ENCODE peak calls at places on chromosome 9, in four cellular contexts. L is H1, W is GM12878, Z is HepG2. A is an unnamed sample.

GRCh38 chr9:2764371-2764770 is 47.1 kb downstream of the KCNV2 start:
- DNase-seq in L (no peak), Z (no peak), W (peak; percentile 9), A (no peak)

GRCh38 chr9:26656003-26656940 is 236.3 kb downstream of the CAAP1 start:
- DNase-seq in W (no peak), Z (peak; percentile 2), L (peak; percentile 58), A (peak; percentile 44)

GRCh38 chr9:121987312-121987711 is 105.8 kb downstream of the TTLL11 start:
- DNase-seq in L (no peak), W (no peak), Z (no peak), A (no peak)

GRCh38 chr9:75231167-75231566 is 142.9 kb downstream of the OSTF1 start:
- DNase-seq in W (no peak), L (no peak), Z (no peak), A (no peak)

GRCh38 chr9:69340631-69341030 is 15.6 kb downstream of the ENTREP1 start:
- DNase-seq in L (no peak), Z (no peak), W (no peak), A (no peak)

GRCh38 chr9:78054180-78054579 is 22.6 kb upstream of the GNAQ start:
- DNase-seq in Z (no peak), W (no peak), L (no peak), A (no peak)

GRCh38 chr9:123996731-123997421 is 14.7 kb upstream of the LHX2 start:
- DNase-seq in W (no peak), L (peak; percentile 65), Z (no peak), A (no peak)

GRCh38 chr9:20314981-20315380 is 307.3 kb downstream of the MLLT3 start:
- DNase-seq in W (no peak), L (no peak), Z (no peak), A (no peak)

GRCh38 chr9:125467341-125467740 is 205.7 kb downstream of the GAPVD1 start:
- DNase-seq in L (no peak), Z (no peak), W (no peak), A (no peak)

GRCh38 chr9:18791074-18791473 is 241.9 kb downstream of the SAXO1 start:
- DNase-seq in L (peak; percentile 67), W (no peak), Z (peak; percentile 39), A (no peak)

GRCh38 chr9:124595743-124596142 is 88.5 kb upstream of the NR5A1 start:
- DNase-seq in W (no peak), Z (peak; percentile 80), L (no peak), A (no peak)

GRCh38 chr9:32500768-32501167 is 25.2 kb downstream of the RIGI start:
- DNase-seq in L (no peak), Z (peak; percentile 12), W (no peak), A (no peak)

GRCh38 chr9:104866186-104866585 is 61.8 kb downstream of the ABCA1 start:
- DNase-seq in Z (no peak), L (no peak), W (no peak), A (no peak)

GRCh38 chr9:6498982-6499381 is 86.0 kb downstream of the UHRF2 start:
- DNase-seq in W (no peak), Z (no peak), L (no peak), A (no peak)

GRCh38 chr9:116081437-116082110 is 72.0 kb upstream of the PAPPA start:
- DNase-seq in L (no peak), W (no peak), Z (no peak), A (no peak)

GRCh38 chr9:116891438-116891837 is 204.3 kb downstream of the TRIM32 start:
- DNase-seq in L (no peak), Z (no peak), W (no peak), A (no peak)

GRCh38 chr9:12516573-12516972 is 176.6 kb upstream of the TYRP1 start:
- DNase-seq in L (no peak), Z (no peak), W (no peak), A (peak; percentile 20)

GRCh38 chr9:105254226-105254625 is 9.8 kb downstream of the SLC44A1 start:
- DNase-seq in L (no peak), W (no peak), Z (no peak), A (no peak)

GRCh38 chr9:114098021-114098659 is 952 bp downstream of the KIF12 start:
- DNase-seq in Z (no peak), L (peak; percentile 88), W (no peak), A (no peak)

GRCh38 chr9:114487607-114488300 is 17.5 kb downstream of the WHRN start:
- DNase-seq in W (peak; percentile 34), L (peak; percentile 78), Z (peak; percentile 71), A (peak; percentile 71)

GRCh38 chr9:21688108-21689102 is 114.0 kb upstream of the MTAP start:
- DNase-seq in Z (no peak), L (no peak), W (no peak), A (no peak)

GRCh38 chr9:115649991-115650472 is 503.6 kb upstream of the PAPPA start:
- DNase-seq in L (no peak), Z (peak; percentile 3), W (no peak), A (no peak)

GRCh38 chr9:22446950-22447606 is 454 bp downstream of the DMRTA1 start:
- DNase-seq in L (peak; percentile 86), Z (no peak), W (no peak), A (peak; percentile 52)

GRCh38 chr9:87554177-87554940 is 56.7 kb downstream of the DAPK1 start:
- DNase-seq in L (no peak), Z (no peak), W (no peak), A (no peak)

GRCh38 chr9:91419222-91420191 is 4.1 kb downstream of the NFIL3 start:
- DNase-seq in Z (peak; percentile 92), L (no peak), W (no peak), A (no peak)

GRCh38 chr9:21694424-21694823 is 108.0 kb upstream of the MTAP start:
- DNase-seq in L (no peak), W (no peak), Z (no peak), A (no peak)

GRCh38 chr9:131334568-131335105 is 45.1 kb downstream of the PLPP7 start:
- DNase-seq in Z (no peak), L (no peak), W (no peak), A (no peak)

GRCh38 chr9:93091453-93092081 is 4.5 kb upstream of the CARD19 start:
- DNase-seq in W (peak; percentile 69), L (no peak), Z (peak; percentile 50), A (no peak)

GRCh38 chr9:98075332-98075805 is 18.8 kb downstream of the NANS start:
- DNase-seq in Z (no peak), W (no peak), L (no peak), A (no peak)

GRCh38 chr9:107471562-107471961 is 18.0 kb downstream of the KLF4 start:
- DNase-seq in W (no peak), Z (no peak), L (no peak), A (no peak)

GRCh38 chr9:100296407-100296806 is 56.3 kb downstream of the TEX10 start:
- DNase-seq in W (no peak), L (no peak), Z (no peak), A (no peak)

GRCh38 chr9:19788152-19788551 is 685 bp downstream of the SLC24A2 start:
- DNase-seq in W (no peak), L (peak; percentile 69), Z (no peak), A (peak; percentile 68)

GRCh38 chr9:121640076-121640475 is 11.4 kb upstream of the DAB2IP start:
- DNase-seq in L (peak; percentile 86), W (no peak), Z (peak; percentile 50), A (peak; percentile 39)

DNA sequence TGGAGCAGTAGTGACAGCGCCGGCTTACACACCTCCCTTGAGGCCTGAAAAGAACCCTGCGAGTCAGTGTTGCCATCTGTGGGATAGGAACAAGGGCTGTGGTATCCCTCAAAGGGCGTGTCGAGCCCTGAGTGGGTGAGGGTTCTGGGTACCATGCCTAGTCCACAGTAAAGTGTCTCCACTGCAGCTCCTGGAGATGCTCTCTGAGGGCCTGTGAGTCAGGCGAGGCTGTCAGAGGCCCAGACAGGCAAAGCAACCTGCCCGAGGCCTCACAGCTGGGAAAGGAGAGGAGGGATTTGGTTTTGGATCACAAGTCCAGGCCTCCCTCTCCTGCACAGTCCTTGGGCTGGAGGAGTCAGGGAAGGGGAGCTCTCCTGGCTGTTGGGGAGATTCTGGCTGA is 6.1 kb downstream of the PRRX2 start:
- DNase-seq in Z (no peak), L (no peak), W (no peak), A (no peak)
- TF ChIP-seq SUZ12 in Z (no peak), L (no peak), W (no peak), A (no peak)

GRCh38 chr9:101376117-101376866 is 8.5 kb downstream of the BAAT start:
- DNase-seq in L (no peak), Z (no peak), W (no peak), A (no peak)

GRCh38 chr9:101381833-101382342 is 2.9 kb downstream of the BAAT start:
- DNase-seq in W (no peak), L (no peak), Z (no peak), A (no peak)

GRCh38 chr9:101383361-101383760 is 1.4 kb downstream of the BAAT start:
- DNase-seq in W (no peak), Z (no peak), L (no peak), A (no peak)

GRCh38 chr9:101381118-101381517 is 3.7 kb downstream of the BAAT start:
- DNase-seq in Z (no peak), L (no peak), W (no peak), A (no peak)

DNA sequence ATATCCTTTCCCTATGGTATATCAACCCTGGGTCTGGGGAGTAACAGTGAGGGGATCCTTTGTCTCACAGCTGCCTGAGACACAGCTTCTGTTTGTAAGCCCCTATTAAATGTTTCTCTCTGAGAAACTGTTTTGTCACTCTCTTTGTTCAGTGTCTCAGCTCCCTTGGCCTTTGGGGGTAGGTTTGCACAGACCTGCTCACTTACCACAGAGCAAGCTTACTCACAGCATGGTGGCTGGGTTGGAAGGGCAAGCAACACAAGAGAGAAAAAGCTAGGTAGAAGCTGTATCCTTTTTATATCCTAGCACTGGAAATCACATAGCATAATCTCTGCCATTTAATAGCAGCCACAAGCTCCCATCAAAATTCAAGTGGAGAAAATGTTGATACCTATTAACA is 4.5 kb downstream of the BAAT start:
- DNase-seq in Z (no peak), L (no peak), W (no peak), A (no peak)
- H3K9ac ChIP-seq in Z (no peak overlapping the region), L (no peak overlapping the region), W (no peak overlapping the region), A (no peak overlapping the region)

DNA sequence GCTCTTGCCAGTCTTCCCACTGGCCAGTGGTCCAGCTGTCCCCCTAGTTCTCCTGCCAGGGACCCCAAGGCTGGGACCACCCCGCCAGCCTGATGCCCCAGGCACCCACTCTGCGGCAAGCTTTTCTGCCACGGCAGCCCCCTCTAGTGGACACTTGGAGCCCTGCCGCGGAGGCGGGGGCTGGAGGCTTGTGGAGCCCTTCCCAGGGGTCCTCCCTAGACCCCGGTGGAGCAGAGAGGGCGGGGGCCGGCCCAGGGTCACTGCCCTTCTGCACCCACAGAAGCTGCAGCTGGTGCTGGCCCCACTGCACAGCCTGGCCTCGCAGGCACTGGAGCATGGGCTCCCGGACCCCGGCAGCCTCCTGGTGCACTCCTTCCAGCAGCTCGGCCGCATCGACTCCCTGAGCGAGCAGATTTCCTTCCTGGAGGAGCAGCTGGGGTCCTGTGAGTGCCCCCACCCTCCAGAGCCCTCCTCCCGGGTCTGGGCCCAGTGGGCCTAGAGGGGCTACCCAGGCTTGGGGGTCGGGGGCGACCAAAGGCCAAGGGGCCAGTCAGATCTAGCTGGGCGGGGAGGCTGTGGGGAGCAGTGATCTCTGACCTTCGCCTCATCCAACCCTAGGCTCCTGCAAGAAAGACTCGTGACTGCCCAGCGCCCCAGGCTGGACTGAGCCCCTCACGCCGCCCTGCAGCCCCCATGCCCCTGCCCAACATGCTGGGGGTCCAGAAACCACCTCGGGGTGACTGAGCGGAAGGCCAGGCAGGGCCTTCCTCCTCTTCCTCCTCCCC is 9.1 kb downstream of the EGFL7 start:
- DNase-seq in L (peak; percentile 92), W (no peak), Z (no peak), A (no peak)
- H3K4me1 ChIP-seq in L (peaks cover 4% of the 10 kb centered on the region), W (no peaks in the 10 kb centered on the region), Z (peaks cover 50% of the 10 kb centered on the region), A (peaks cover 34% of the 10 kb centered on the region)

GRCh38 chr9:581673-582497 is 259.6 kb upstream of the DMRT1 start:
- DNase-seq in Z (peak; percentile 41), L (peak; percentile 81), W (no peak), A (no peak)
- TF ChIP-seq SUZ12 in Z (no peak), L (no peak), W (no peak), A (no peak)

A was measured in NT2/D1.